ENCODE peak calls at places on chromosome 4, in six cellular contexts. I is IMR-90, V is tibial nerve, E is psoas muscle, N is heart left ventricle, L is GM23338. Z is an unnamed sample. For H3K36me3 and H3K4me1, the result is how much of the 10 kb centered on the place peaks cover.

GRCh38 chr4:181618038-181618618 is 625.1 kb upstream of the TENM3 start:
- DNase-seq in E (no peak), N (no peak), L (no peak), I (no peak), V (no peak), Z (no peak)

GRCh38 chr4:147017081-147017480 is 71.4 kb upstream of the TTC29 start:
- DNase-seq in V (no peak), N (no peak), E (no peak), I (peak), L (no peak), Z (no peak)

GRCh38 chr4:152860057-152860456 is 76.1 kb upstream of the FHDC1 start:
- DNase-seq in V (no peak), E (no peak), L (peak), N (no peak), I (no peak), Z (no peak)

GRCh38 chr4:48127231-48127881 is 6.7 kb downstream of the TXK start:
- DNase-seq in E (no peak), L (peak), V (no peak), I (no peak), N (no peak), Z (no peak)

GRCh38 chr4:89249716-89250361 is 57.8 kb downstream of the GPRIN3 start:
- DNase-seq in N (no peak), E (no peak), L (peak), V (no peak), I (no peak), Z (peak)

GRCh38 chr4:55323375-55323774 is 22.7 kb upstream of the SRD5A3 start:
- DNase-seq in V (no peak), E (no peak), I (no peak), N (no peak), L (no peak), Z (no peak)

GRCh38 chr4:106585920-106586349 is 217.4 kb upstream of the GIMD1 start:
- DNase-seq in V (no peak), L (no peak), N (no peak), E (no peak), I (no peak), Z (no peak)

GRCh38 chr4:163344147-163345050 is 707 bp downstream of the NPY5R start:
- DNase-seq in E (peak), N (peak), L (peak), V (no peak), I (no peak), Z (peak)

GRCh38 chr4:54668031-54668611 is 10.4 kb downstream of the KIT start:
- DNase-seq in V (no peak), N (no peak), L (peak), E (no peak), I (no peak), Z (no peak)

GRCh38 chr4:10114607-10115006 is 2.0 kb downstream of the WDR1 start:
- DNase-seq in L (no peak), E (no peak), N (no peak), V (no peak), I (no peak), Z (no peak)

GRCh38 chr4:98516042-98516440 is 142.4 kb downstream of the TSPAN5 start:
- DNase-seq in E (no peak), N (no peak), V (no peak), L (no peak), I (peak), Z (no peak)

GRCh38 chr4:73311428-73311827 is 52.8 kb upstream of the ANKRD17 start:
- DNase-seq in I (peak), V (no peak), E (no peak), L (peak), N (no peak), Z (no peak)

GRCh38 chr4:40189997-40190396 is 6.8 kb upstream of the RHOH start:
- DNase-seq in E (no peak), I (peak), N (peak), V (no peak), L (no peak), Z (peak)

GRCh38 chr4:184099541-184099966 is 118.1 kb downstream of the ENPP6 start:
- DNase-seq in N (no peak), V (no peak), E (no peak), L (no peak), I (peak), Z (no peak)

GRCh38 chr4:152894673-152895072 is 41.5 kb upstream of the FHDC1 start:
- DNase-seq in N (no peak), L (no peak), I (peak), V (no peak), E (no peak), Z (no peak)

GRCh38 chr4:26787461-26788340 is 72.9 kb upstream of the STIM2 start:
- DNase-seq in L (peak), I (peak), N (peak), E (peak), V (no peak), Z (peak)

GRCh38 chr4:127506283-127506682 is 126.5 kb upstream of the INTU start:
- DNase-seq in L (no peak), N (peak), V (no peak), E (no peak), I (no peak), Z (no peak)

GRCh38 chr4:105093975-105094374 is 52.7 kb upstream of the TET2 start:
- DNase-seq in E (no peak), N (no peak), V (no peak), I (peak), L (no peak), Z (no peak)

GRCh38 chr4:128721896-128722295 is 87.6 kb upstream of the JADE1 start:
- DNase-seq in N (no peak), L (peak), V (no peak), I (no peak), E (no peak), Z (no peak)

GRCh38 chr4:142473960-142474338 is 372.2 kb downstream of the INPP4B start:
- DNase-seq in V (no peak), E (no peak), I (no peak), L (no peak), N (no peak), Z (no peak)

GRCh38 chr4:24736066-24736465 is 59.3 kb upstream of the SOD3 start:
- DNase-seq in L (peak), E (no peak), V (no peak), I (peak), N (no peak), Z (no peak)

GRCh38 chr4:84597450-84597849 is 14.5 kb downstream of the CDS1 start:
- DNase-seq in E (no peak), V (no peak), I (no peak), L (no peak), N (no peak), Z (no peak)

GRCh38 chr4:55123791-55124190 is 1.6 kb downstream of the KDR start:
- DNase-seq in E (no peak), N (no peak), I (no peak), V (no peak), L (no peak), Z (no peak)

GRCh38 chr4:20618010-20618409 is 82.2 kb upstream of the PACRGL start:
- DNase-seq in I (no peak), L (no peak), N (peak), E (peak), V (no peak), Z (no peak)

GRCh38 chr4:3784469-3785291 is 18.5 kb downstream of the ADRA2C start:
- DNase-seq in I (no peak), V (no peak), N (no peak), E (no peak), L (no peak), Z (no peak)

GRCh38 chr4:78971326-78971725 is 32.1 kb upstream of the PAQR3 start:
- DNase-seq in E (no peak), L (no peak), V (no peak), N (peak), I (no peak), Z (no peak)
- H3K27ac ChIP-seq in E (no peak), L (no peak), V (peak), N (peak), I (no peak), Z (no peak)

DNA sequence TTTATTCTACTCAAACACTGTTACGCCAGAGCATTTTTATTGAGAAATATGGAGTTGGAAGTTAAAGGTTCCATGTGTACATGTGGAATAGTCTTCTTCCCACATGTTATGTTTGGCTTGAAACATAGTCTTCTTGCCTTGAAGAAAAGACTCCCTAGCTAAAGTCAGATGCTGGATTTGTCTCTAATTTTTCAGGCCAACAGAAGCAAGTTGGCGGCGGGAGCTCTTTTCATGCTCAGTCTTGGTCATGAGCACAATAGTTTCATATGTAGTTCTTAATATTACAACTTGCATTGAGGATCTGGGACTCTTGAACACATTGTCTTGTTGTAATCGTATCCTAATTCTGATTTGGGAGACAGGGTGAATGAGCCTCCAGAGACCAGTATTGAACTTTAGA is 19.4 kb downstream of the SEPTIN11 start:
- DNase-seq in V (no peak), N (peak), E (no peak), L (no peak), I (no peak), Z (no peak)
- H3K36me3 ChIP-seq in V (under half), N (under half), E (under half), L (under half), I (under half), Z (under half)

GRCh38 chr4:112170451-112170993 is 25.3 kb downstream of the FAM241A start:
- DNase-seq in N (no peak), E (no peak), L (no peak), V (no peak), I (peak), Z (no peak)
- H3K4me1 ChIP-seq in N (under half), E (under half), L (under half), V (under half), I (under half), Z (under half)

GRCh38 chr4:18847276-18847890 is 825.8 kb upstream of the LCORL start:
- DNase-seq in L (no peak), V (no peak), N (no peak), I (no peak), E (no peak), Z (no peak)
- H3K27ac ChIP-seq in L (no peak), V (no peak), N (no peak), I (no peak), E (no peak), Z (no peak)

DNA sequence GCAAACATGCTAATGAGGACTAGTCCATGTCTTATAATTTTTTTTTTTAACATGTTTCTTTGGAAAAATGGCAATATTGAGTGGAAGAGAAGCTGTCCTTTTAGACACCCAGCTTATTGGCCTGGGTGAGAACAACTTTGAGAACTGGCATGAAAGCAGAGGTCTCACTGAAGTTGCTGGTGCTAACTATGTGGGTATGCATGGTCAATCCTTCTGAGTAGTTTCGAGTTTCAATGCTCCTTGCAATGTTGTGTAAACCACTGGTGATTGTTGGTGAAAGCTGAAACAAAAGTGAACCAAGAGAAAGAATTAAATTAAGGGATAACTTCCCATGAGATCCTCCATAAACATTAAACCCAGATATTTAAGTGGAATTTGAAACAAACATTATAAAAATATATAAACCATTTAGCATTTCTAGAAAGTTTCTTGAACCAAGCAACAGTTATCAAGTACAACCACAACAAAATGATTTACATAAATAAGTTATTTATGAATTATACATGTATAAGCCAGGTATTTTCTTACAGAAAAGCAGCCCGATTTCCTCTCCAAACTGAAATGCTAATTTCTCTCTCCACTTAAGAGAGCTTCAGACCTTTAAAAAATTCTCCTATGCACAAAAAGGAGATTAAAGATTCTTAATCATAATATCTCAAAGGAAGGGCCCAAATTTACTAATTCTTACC is 20.5 kb upstream of the SCD5 start:
- DNase-seq in L (no peak), N (no peak), E (no peak), I (no peak), V (no peak), Z (no peak)
- H3K36me3 ChIP-seq in L (half or more), N (half or more), E (under half), I (under half), V (under half), Z (half or more)

DNA sequence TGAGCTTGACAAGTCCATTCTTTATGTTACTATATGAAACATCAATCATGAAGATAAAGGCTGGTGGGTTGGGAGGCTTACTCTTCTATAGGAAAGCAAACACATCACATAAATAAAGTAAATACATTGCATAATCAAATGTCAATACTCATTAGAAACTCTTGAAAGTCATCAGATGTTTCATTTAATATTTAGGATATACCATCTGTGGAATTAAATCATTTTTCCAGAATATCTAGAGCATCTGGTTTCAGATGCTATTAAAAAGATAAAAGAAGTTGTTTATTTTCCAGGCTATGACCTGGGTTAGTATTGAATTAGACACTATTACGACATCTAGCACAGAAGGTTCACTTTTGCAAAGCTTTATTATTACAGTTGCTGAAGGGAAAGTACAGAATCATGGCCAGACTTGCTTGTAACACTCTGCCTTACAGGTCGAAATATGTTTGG is 72.6 kb downstream of the METTL14 start:
- DNase-seq in I (peak), V (no peak), L (no peak), N (no peak), E (no peak), Z (no peak)
- H3K4me1 ChIP-seq in I (under half), V (under half), L (under half), N (under half), E (under half), Z (under half)

GRCh38 chr4:134189480-134189879 is 12.1 kb downstream of the PABPC4L start:
- DNase-seq in I (no peak), L (no peak), E (no peak), N (no peak), V (no peak), Z (no peak)
- H3K27ac ChIP-seq in I (no peak), L (no peak), E (no peak), N (no peak), V (no peak), Z (no peak)